ENCODE peak calls at places on chromosomes 5 and 9, in five cellular contexts. One of them, this sample, is unnamed.

GRCh38 chr5:106759581-106759980 is 911.2 kb downstream of the EFNA5 start:
- DNase-seq in HepG2: no peak
- DNase-seq in NCI-H510A: no peak
- DNase-seq in AG10803: no peak
- DNase-seq in psoas muscle: no peak
- DNase-seq in this sample: no peak

GRCh38 chr5:150645070-150645700 is 4.7 kb downstream of the SYNPO start:
- DNase-seq in HepG2: no peak
- DNase-seq in NCI-H510A: no peak
- DNase-seq in AG10803: peak
- DNase-seq in psoas muscle: peak
- DNase-seq in this sample: no peak

GRCh38 chr5:129079496-129079895 is 15.1 kb upstream of the ISOC1 start:
- DNase-seq in HepG2: no peak
- DNase-seq in NCI-H510A: no peak
- DNase-seq in AG10803: no peak
- DNase-seq in psoas muscle: no peak
- DNase-seq in this sample: no peak

GRCh38 chr5:124843596-124843899 is 97.1 kb upstream of the ZNF608 start:
- DNase-seq in HepG2: no peak
- DNase-seq in NCI-H510A: no peak
- DNase-seq in AG10803: no peak
- DNase-seq in psoas muscle: no peak
- DNase-seq in this sample: no peak

GRCh38 chr5:52915176-52915875 is 73.8 kb upstream of the ITGA2 start:
- DNase-seq in HepG2: peak
- DNase-seq in NCI-H510A: peak
- DNase-seq in AG10803: peak
- DNase-seq in psoas muscle: no peak
- DNase-seq in this sample: peak

GRCh38 chr5:176388003-176388340 is 426 bp downstream of the NOP16 start:
- DNase-seq in HepG2: peak
- DNase-seq in NCI-H510A: no peak
- DNase-seq in AG10803: no peak
- DNase-seq in psoas muscle: no peak
- DNase-seq in this sample: no peak

GRCh38 chr9:97766092-97766491 is 69.0 kb upstream of the XPA start:
- DNase-seq in HepG2: no peak
- DNase-seq in NCI-H510A: no peak
- DNase-seq in AG10803: peak
- DNase-seq in psoas muscle: no peak
- DNase-seq in this sample: no peak

GRCh38 chr9:19162026-19162366 is 34.7 kb upstream of the PLIN2 start:
- DNase-seq in HepG2: no peak
- DNase-seq in NCI-H510A: no peak
- DNase-seq in AG10803: no peak
- DNase-seq in psoas muscle: no peak
- DNase-seq in this sample: no peak

GRCh38 chr5:54851449-54851848 is 133.9 kb downstream of the ESM1 start:
- DNase-seq in HepG2: no peak
- DNase-seq in NCI-H510A: no peak
- DNase-seq in AG10803: no peak
- DNase-seq in psoas muscle: no peak
- DNase-seq in this sample: no peak

GRCh38 chr9:119264165-119264564 is 105.1 kb downstream of the BRINP1 start:
- DNase-seq in HepG2: no peak
- DNase-seq in NCI-H510A: no peak
- DNase-seq in AG10803: no peak
- DNase-seq in psoas muscle: no peak
- DNase-seq in this sample: no peak

GRCh38 chr9:105912868-105913516 is 218.7 kb downstream of the TMEM38B start:
- DNase-seq in HepG2: no peak
- DNase-seq in NCI-H510A: peak
- DNase-seq in AG10803: no peak
- DNase-seq in psoas muscle: peak
- DNase-seq in this sample: peak

GRCh38 chr5:112635276-112635675 is 102.4 kb upstream of the APC start:
- DNase-seq in HepG2: no peak
- DNase-seq in NCI-H510A: no peak
- DNase-seq in AG10803: no peak
- DNase-seq in psoas muscle: no peak
- DNase-seq in this sample: no peak

GRCh38 chr9:93955356-93956182 is 414 bp upstream of the BARX1 start:
- DNase-seq in HepG2: no peak
- DNase-seq in NCI-H510A: peak
- DNase-seq in AG10803: no peak
- DNase-seq in psoas muscle: no peak
- DNase-seq in this sample: peak

This sample was measured in NCI-H2107.